ENCODE peak calls at places on chromosomes 5 and 9, in ten cellular contexts. E is neuronal stem cell; Q is CD8-positive, alpha-beta T cell; D is naive thymus-derived CD4-positive, alpha-beta T cell; Z is spleen; B is esophagus squamous epithelium; S is HCT116; N is tibial artery; H is lung; G is MM.1S. L is an unnamed sample. For H3K27me3, the result is how much of the 10 kb centered on the place peaks cover.

GRCh38 chr5:164336906-164337305 is 831.5 kb downstream of the MAT2B start:
- DNase-seq in G (no peak), B (no peak), D (no peak), N (no peak), H (no peak), Q (no peak), E (no peak), Z (no peak), S (no peak), L (no peak)

GRCh38 chr5:173391031-173391430 is 62.8 kb upstream of the STC2 start:
- DNase-seq in N (no peak), G (no peak), Q (no peak), Z (no peak), S (no peak), B (no peak), D (no peak), E (no peak), H (no peak), L (no peak)

GRCh38 chr5:1008451-1009358 is at the start of gene NKD2:
- DNase-seq in N (peak), Q (no peak), H (no peak), E (peak), S (no peak), Z (peak), B (no peak), G (peak), D (peak), L (peak)

GRCh38 chr5:69217154-69217731 is 17.4 kb upstream of the CDK7 start:
- DNase-seq in E (peak), N (no peak), Q (peak), Z (no peak), H (no peak), B (no peak), D (no peak), S (no peak), G (peak), L (peak)

GRCh38 chr9:34500623-34501267 is 22.0 kb downstream of the ENHO start:
- DNase-seq in D (peak), Z (no peak), E (peak), N (no peak), S (peak), G (peak), B (no peak), H (peak), Q (peak), L (peak)

GRCh38 chr5:43804723-43805122 is 201.7 kb downstream of the NNT start:
- DNase-seq in H (no peak), D (no peak), N (no peak), Q (no peak), Z (no peak), G (no peak), B (no peak), S (no peak), E (no peak), L (no peak)

GRCh38 chr9:86352440-86353106 is 1.6 kb downstream of the TUT7 start:
- DNase-seq in G (peak), H (no peak), S (no peak), D (peak), E (no peak), N (no peak), Z (no peak), B (no peak), Q (no peak), L (no peak)

GRCh38 chr9:83307051-83307724 is 231.0 kb downstream of the FRMD3 start:
- DNase-seq in Q (no peak), S (no peak), D (no peak), Z (no peak), N (no peak), H (no peak), G (no peak), E (no peak), B (no peak), L (no peak)

GRCh38 chr5:158786390-158786789 is 313.3 kb downstream of the EBF1 start:
- DNase-seq in H (no peak), S (no peak), E (no peak), G (no peak), N (no peak), D (no peak), Z (no peak), B (no peak), Q (no peak), L (no peak)

GRCh38 chr9:14677396-14677795 is 15.8 kb downstream of the ZDHHC21 start:
- DNase-seq in H (no peak), S (no peak), B (no peak), D (no peak), E (no peak), G (no peak), Q (no peak), Z (no peak), N (no peak), L (no peak)

GRCh38 chr9:27473135-27473534 is 51.0 kb upstream of the IFNK start:
- DNase-seq in B (no peak), N (peak), Q (no peak), E (no peak), D (no peak), H (no peak), Z (peak), G (no peak), S (no peak), L (peak)

GRCh38 chr5:157668356-157668755 is 3.0 kb upstream of the C5orf52 start:
- DNase-seq in D (no peak), N (no peak), Q (no peak), H (no peak), E (no peak), G (no peak), Z (no peak), B (no peak), S (no peak), L (no peak)

GRCh38 chr5:157670662-157671591 is at the start of gene C5orf52:
- DNase-seq in B (no peak), S (no peak), Z (peak), Q (no peak), N (no peak), E (no peak), D (no peak), H (no peak), G (no peak), L (no peak)

GRCh38 chr5:157672976-157673375 is 1.6 kb downstream of the C5orf52 start:
- DNase-seq in N (no peak), S (no peak), Q (no peak), H (no peak), D (no peak), Z (no peak), G (no peak), E (no peak), B (no peak), L (no peak)

GRCh38 chr5:157669701-157670097 is 1.6 kb upstream of the C5orf52 start:
- DNase-seq in E (no peak), Z (no peak), H (no peak), G (no peak), D (no peak), S (no peak), Q (no peak), B (no peak), N (no peak), L (no peak)

GRCh38 chr5:157671592-157672330 is 428 bp downstream of the C5orf52 start:
- DNase-seq in S (no peak), N (no peak), D (no peak), G (no peak), Q (no peak), Z (no peak), B (no peak), E (no peak), H (no peak), L (no peak)
- H3K4me3 ChIP-seq in S (no peak), N (peak), D (peak), G (peak), Q (peak), Z (peak), B (peak), E (no peak), H (no peak), L (no peak)

GRCh38 chr9:89179920-89180667 is 1.5 kb upstream of the SHC3 start:
- DNase-seq in H (peak), Q (no peak), B (peak), G (peak), Z (peak), S (peak), E (peak), N (peak), D (no peak), L (peak)
- H3K27me3 ChIP-seq in H (under half), Q (under half), B (under half), G (under half), Z (under half), S (under half), E (under half), N (under half), D (under half), L (under half)

DNA sequence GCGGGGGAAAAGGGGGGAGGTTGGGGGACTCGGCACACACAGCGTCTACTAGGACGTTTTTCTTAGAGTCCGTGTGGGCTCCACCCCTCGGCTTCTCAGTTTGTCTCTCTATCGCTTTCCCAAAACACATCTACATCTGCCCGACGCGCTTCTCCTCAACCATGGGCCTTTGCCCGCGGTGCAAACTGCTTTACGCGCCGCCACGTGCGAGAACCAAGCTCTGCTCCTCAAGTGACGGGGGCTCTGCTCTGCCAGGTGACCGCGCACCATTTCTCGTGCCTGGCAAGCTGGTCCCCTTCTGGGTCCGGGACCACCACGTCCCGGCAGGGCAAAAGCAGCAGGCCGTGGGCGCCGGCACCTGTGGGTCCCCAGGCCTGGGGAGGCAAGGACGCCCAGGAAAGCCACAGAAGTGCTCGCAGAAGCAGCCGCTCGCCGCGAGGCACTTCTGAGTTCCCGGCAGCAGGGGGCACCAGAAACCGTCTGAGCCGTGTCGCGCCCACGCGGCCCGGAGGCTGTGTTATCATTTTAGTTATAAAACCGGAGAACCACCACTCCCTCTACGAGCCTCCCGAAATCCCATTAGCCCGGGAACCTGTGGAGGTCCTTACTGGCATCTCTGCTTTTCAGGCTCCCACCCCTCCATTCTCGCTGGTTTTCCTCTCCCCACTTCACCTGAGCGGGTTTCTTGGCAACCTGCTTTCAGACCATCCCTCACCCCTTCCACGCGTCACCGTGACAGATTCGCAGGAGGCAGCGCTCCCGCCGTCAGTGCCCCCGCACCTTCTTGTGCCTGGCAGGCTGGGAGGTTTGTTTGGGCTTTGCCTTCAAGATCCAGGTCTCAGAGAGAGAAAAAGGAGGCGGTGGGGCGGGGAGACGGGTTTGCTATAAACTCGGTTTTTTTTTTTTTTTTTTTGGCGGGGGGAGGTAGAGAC is 2.5 kb downstream of the GDNF start:
- DNase-seq in S (peak), B (no peak), G (peak), Z (peak), N (peak), H (peak), D (peak), Q (no peak), E (peak), L (peak)
- H3K4me3 ChIP-seq in S (no peak), B (peak), G (peak), Z (peak), N (peak), H (no peak), D (no peak), Q (no peak), E (no peak), L (peak)

GRCh38 chr5:112419050-112419595 is at the start of gene EPB41L4A:
- DNase-seq in H (no peak), G (peak), Z (peak), S (no peak), N (peak), Q (no peak), D (no peak), B (no peak), E (peak), L (no peak)
- H3K27me3 ChIP-seq in H (under half), G (under half), Z (under half), S (under half), N (under half), Q (under half), D (under half), B (under half), E (under half), L (under half)

DNA sequence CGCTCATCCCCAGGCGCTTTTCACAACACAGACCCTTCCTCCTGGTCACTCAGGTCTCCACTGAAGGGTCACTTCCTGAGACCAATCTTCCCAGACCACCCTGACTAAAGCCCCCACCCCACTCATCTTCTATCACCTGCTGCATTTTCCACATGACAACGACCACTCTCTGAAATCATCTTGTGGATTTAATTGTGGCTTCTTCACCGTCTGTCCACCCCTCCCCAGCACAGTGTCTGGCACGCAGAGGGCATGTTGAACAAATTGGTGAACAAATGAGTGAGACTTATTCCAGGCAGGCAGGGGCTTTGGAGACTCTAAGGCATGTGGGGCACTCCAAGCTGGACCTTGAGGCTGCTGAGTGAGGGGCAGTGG is 8.8 kb downstream of the BARX1 start:
- DNase-seq in S (no peak), Q (no peak), E (no peak), G (no peak), D (no peak), N (no peak), B (no peak), H (no peak), Z (no peak), L (no peak)
- H3K4me3 ChIP-seq in S (no peak), Q (no peak), E (no peak), G (no peak), D (no peak), N (peak), B (peak), H (no peak), Z (peak), L (no peak)

DNA sequence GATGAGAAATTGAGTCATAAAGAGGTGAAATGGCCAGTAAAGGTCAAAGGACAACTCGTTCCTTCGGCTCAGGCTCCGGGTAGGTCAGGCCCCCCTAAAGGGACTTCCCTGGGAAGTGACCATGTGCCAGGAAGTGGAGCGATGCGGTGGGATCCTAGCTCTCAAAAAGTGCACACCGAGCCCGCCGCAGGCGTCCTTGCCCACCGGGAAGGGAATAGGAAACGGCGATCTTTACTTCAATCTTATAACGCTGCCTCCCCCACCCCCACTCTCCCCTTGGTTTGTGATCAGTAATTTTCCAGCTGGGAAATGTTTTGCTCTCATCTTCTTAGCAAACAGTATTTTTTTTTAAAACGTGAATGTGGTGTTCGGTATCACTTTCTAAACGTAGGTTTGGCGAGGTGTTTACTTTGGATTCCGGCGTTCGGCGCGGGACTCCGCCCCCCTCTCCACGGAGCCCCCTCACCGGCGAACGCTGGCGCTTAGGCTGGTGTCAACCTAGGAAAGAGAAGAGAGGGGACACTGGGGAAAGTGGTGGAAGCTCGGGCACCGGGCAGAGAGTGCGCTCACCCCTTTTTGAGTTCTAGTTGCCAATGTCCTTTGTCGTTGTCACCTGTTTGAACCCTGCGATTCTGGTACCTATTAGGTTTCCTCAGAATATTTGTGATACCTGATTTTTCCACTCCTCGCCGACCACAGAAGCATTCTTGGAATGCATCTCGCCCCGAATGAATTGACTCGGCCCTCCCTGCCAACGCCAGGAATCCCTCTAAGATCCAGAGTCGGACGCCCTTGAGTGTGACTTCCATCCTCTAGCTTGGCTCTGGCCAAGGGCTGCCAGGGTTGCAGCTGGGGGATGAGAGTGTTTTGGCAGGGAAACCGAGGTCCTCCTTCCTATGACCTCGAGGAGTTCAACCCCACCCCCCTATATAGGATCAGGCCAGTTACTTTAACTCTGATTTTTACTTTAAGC is 1.8 kb upstream of the KLF4 start:
- DNase-seq in D (no peak), N (peak), Q (no peak), B (no peak), S (no peak), G (no peak), E (no peak), Z (peak), H (no peak), L (no peak)
- H3K27me3 ChIP-seq in D (under half), N (under half), Q (under half), B (under half), S (under half), G (under half), E (under half), Z (half or more), H (under half), L (under half)

DNA sequence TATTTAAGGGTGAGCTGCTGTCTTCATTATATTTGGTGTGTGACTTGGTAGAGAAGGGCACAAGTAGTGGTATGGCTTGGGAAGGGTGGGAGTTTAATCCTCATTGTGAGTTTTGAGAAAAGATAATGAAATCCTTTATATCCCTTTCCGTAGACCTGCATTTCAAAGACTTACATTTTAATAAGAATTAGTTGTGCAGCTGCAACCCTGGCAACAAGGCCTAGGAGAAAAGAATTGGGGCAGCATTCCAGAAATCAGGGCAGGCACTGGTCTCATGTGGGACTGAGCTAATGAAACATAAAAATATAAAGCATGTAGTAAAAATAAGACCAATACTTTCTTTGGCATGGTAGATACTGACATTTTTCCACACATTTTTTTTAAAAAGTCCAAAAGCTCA is 60.5 kb downstream of the CDC42SE2 start:
- DNase-seq in Z (no peak), N (no peak), D (no peak), E (peak), S (no peak), B (no peak), H (no peak), Q (no peak), G (no peak), L (peak)
- H3K4me3 ChIP-seq in Z (no peak), N (no peak), D (no peak), E (no peak), S (no peak), B (no peak), H (no peak), Q (no peak), G (no peak), L (no peak)

GRCh38 chr9:130286781-130287428 is 21.3 kb downstream of the HMCN2 start:
- DNase-seq in E (no peak), Q (no peak), G (no peak), H (no peak), B (no peak), N (no peak), D (no peak), S (no peak), Z (peak), L (no peak)
- H3K27me3 ChIP-seq in E (under half), Q (under half), G (half or more), H (under half), B (under half), N (half or more), D (under half), S (half or more), Z (half or more), L (under half)

GRCh38 chr5:161548472-161549094 is 2.1 kb upstream of the GABRB2 start:
- DNase-seq in N (no peak), E (peak), B (no peak), Q (no peak), D (no peak), S (no peak), Z (no peak), H (no peak), G (no peak), L (no peak)

GRCh38 chr5:161547573-161548471 is 1.3 kb upstream of the GABRB2 start:
- DNase-seq in S (no peak), G (no peak), H (no peak), N (no peak), B (no peak), Z (peak), D (no peak), E (peak), Q (no peak), L (peak)

GRCh38 chr5:161546463-161547301 is at the start of gene GABRB2:
- DNase-seq in H (peak), Q (no peak), D (peak), G (peak), B (no peak), S (no peak), N (no peak), Z (no peak), E (peak), L (peak)

GRCh38 chr5:161545701-161546462 is 643 bp downstream of the GABRB2 start:
- DNase-seq in B (no peak), Q (no peak), D (no peak), N (no peak), Z (no peak), H (no peak), S (no peak), E (peak), G (peak), L (no peak)

DNA sequence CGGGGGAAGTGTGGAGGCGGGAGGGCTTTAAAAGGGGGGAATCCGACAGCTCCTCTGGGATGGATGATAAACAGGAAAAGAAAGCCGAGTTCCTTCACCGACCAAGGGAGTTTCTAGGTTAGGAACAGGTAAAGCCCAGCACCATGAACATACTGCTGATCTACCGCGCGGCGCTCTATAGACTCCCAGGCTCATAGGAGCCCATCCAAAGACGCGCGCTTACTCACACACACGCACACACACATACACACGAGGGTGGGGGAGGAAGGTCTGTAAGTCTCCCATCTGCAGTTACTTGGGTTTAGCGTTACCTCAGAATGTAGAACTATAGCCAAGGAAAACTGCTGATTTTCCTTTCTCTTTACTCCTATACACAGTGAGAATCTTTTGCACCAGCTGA is 2.6 kb upstream of the GABRB2 start:
- DNase-seq in E (peak), D (no peak), N (no peak), S (no peak), G (no peak), H (no peak), B (no peak), Q (no peak), Z (no peak), L (no peak)
- H3K4me3 ChIP-seq in E (no peak), D (no peak), N (no peak), S (no peak), G (no peak), H (peak), B (peak), Q (no peak), Z (no peak), L (no peak)